ENCODE peak calls at places on chromosomes 13 and 19, in eight cellular contexts. W, A, S, G, D, Z, Y and X are unnamed samples.

GRCh38 chr19:58451358-58452101 is at the start of gene ZNF324B:
- DNase-seq in W (peak; percentile 97), A (peak; percentile 95), S (peak; percentile 98), G (peak; percentile 92), D (peak; percentile 99), Z (peak; percentile 98), Y (peak; percentile 95), X (peak; percentile 93)

GRCh38 chr13:35797244-35797643 is 320.8 kb upstream of the MAB21L1 start:
- DNase-seq in W (no peak), A (no peak), S (no peak), G (no peak), D (no peak), Z (no peak), Y (no peak), X (no peak)

GRCh38 chr19:40279120-40279551 is 6.0 kb downstream of the AKT2 start:
- DNase-seq in W (peak; percentile 37), A (peak; percentile 79), S (peak; percentile 76), G (no peak), D (no peak), Z (no peak), Y (peak; percentile 86), X (no peak)

GRCh38 chr13:97018029-97018819 is 23.9 kb upstream of the OXGR1 start:
- DNase-seq in W (peak; percentile 35), A (peak; percentile 75), S (no peak), G (peak; percentile 63), D (peak; percentile 75), Z (peak; percentile 47), Y (peak; percentile 75), X (peak; percentile 22)

GRCh38 chr19:56121180-56122167 is at the start of gene ZNF787:
- DNase-seq in W (peak; percentile 97), A (peak; percentile 99), S (peak; percentile 99), G (peak; percentile 94), D (peak; percentile 98), Z (peak; percentile 97), Y (peak; percentile 99), X (peak; percentile 99)

GRCh38 chr13:28161370-28161769 is 23.0 kb downstream of the PAN3 start:
- DNase-seq in W (peak; percentile 45), A (peak; percentile 26), S (no peak), G (peak; percentile 25), D (peak; percentile 91), Z (no peak), Y (peak; percentile 9), X (no peak)

GRCh38 chr13:19632915-19633339 is 532 bp upstream of the MPHOSPH8 start:
- DNase-seq in W (no peak), A (no peak), S (no peak), G (peak; percentile 2), D (no peak), Z (no peak), Y (no peak), X (no peak)

GRCh38 chr19:42478765-42479307 is 36.1 kb upstream of the CXCL17 start:
- DNase-seq in W (no peak), A (no peak), S (no peak), G (no peak), D (no peak), Z (no peak), Y (no peak), X (no peak)

GRCh38 chr13:32629313-32629712 is 43.1 kb downstream of the PDS5B start:
- DNase-seq in W (no peak), A (no peak), S (no peak), G (no peak), D (no peak), Z (no peak), Y (no peak), X (no peak)

GRCh38 chr19:45637890-45638667 is 1.1 kb downstream of the EML2 start:
- DNase-seq in W (peak; percentile 84), A (peak; percentile 83), S (no peak), G (peak; percentile 46), D (peak; percentile 63), Z (no peak), Y (peak; percentile 74), X (no peak)

GRCh38 chr13:33519561-33520479 is 234.3 kb upstream of the STARD13 start:
- DNase-seq in W (no peak), A (peak; percentile 84), S (no peak), G (peak; percentile 83), D (no peak), Z (no peak), Y (peak; percentile 80), X (no peak)

GRCh38 chr13:109517516-109517915 is 268.9 kb downstream of the IRS2 start:
- DNase-seq in W (no peak), A (peak; percentile 5), S (no peak), G (no peak), D (no peak), Z (no peak), Y (no peak), X (no peak)

GRCh38 chr13:32443111-32443510 is 15.2 kb upstream of the N4BP2L1 start:
- DNase-seq in W (no peak), A (peak; percentile 17), S (no peak), G (no peak), D (peak; percentile 46), Z (peak; percentile 60), Y (peak; percentile 19), X (no peak)

GRCh38 chr19:51194527-51195315 is 30.2 kb upstream of the CD33 start:
- DNase-seq in W (no peak), A (no peak), S (no peak), G (no peak), D (no peak), Z (peak; percentile 30), Y (no peak), X (no peak)

GRCh38 chr19:50796128-50796633 is 6.0 kb downstream of the ACP4 start:
- DNase-seq in W (no peak), A (no peak), S (no peak), G (no peak), D (peak; percentile 52), Z (peak; percentile 39), Y (no peak), X (no peak)

GRCh38 chr19:3526507-3527244 is 12.3 kb upstream of the TEKTIP1 start:
- DNase-seq in W (no peak), A (no peak), S (no peak), G (no peak), D (no peak), Z (no peak), Y (no peak), X (no peak)
- TF ChIP-seq CTCF in W (no peak), A (peak; percentile 7), S (no peak), G (peak; percentile 47), D (peak; percentile 41), Z (peak; percentile 17), Y (peak; percentile 18), X (peak; percentile 34)

DNA sequence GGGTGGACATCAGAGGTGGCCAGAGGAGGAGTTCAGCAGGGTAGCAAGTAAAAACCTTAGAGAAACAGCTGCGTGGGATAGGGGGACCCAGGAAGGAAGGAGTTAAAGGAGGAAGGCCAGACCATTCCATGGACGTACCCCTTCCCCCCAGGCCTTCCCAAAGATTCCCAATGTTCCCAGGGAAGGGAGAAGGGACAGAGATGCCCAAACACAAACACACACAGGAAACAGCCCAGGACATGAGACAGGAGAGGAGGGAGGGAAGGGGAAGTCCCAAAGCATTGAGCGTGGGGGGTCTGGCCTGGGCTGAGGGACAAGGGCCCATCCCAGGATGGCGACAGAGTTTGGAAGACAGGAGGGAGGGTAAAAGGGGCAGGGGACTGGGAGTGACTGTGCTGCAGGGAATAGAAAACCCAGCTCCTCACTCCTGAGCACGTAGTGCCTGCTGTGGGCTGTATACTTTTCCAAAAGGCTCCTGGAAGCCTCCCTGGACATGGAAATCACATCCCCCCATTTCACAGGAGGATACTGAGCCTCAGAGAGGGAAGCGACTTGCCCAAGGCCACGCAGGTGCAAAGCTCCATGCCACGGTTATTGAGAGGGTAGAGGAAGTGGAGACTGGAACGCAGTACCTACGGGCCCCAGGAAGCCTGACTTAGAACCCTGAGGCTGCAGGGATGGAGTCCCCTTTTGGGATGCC is 1.1 kb downstream of the SYDE1 start:
- DNase-seq in W (no peak), A (peak; percentile 21), S (no peak), G (no peak), D (peak; percentile 55), Z (no peak), Y (no peak), X (no peak)
- TF ChIP-seq CTCF in W (no peak), A (no peak), S (no peak), G (no peak), D (no peak), Z (no peak), Y (no peak), X (no peak)

GRCh38 chr13:94224670-94225069 is 254.8 kb downstream of the DCT start:
- DNase-seq in W (no peak), A (no peak), S (no peak), G (no peak), D (peak; percentile 26), Z (no peak), Y (no peak), X (no peak)
- TF ChIP-seq CTCF in W (no peak), A (no peak), S (no peak), G (no peak), D (peak; percentile 51), Z (no peak), Y (no peak), X (no peak)

GRCh38 chr13:68888832-68889231 is 1218.8 kb upstream of the ATXN8OS start:
- DNase-seq in W (no peak), A (no peak), S (no peak), G (no peak), D (no peak), Z (no peak), Y (no peak), X (no peak)
- TF ChIP-seq CTCF in W (no peak), A (no peak), S (no peak), G (no peak), D (no peak), Z (no peak), Y (no peak), X (no peak)

DNA sequence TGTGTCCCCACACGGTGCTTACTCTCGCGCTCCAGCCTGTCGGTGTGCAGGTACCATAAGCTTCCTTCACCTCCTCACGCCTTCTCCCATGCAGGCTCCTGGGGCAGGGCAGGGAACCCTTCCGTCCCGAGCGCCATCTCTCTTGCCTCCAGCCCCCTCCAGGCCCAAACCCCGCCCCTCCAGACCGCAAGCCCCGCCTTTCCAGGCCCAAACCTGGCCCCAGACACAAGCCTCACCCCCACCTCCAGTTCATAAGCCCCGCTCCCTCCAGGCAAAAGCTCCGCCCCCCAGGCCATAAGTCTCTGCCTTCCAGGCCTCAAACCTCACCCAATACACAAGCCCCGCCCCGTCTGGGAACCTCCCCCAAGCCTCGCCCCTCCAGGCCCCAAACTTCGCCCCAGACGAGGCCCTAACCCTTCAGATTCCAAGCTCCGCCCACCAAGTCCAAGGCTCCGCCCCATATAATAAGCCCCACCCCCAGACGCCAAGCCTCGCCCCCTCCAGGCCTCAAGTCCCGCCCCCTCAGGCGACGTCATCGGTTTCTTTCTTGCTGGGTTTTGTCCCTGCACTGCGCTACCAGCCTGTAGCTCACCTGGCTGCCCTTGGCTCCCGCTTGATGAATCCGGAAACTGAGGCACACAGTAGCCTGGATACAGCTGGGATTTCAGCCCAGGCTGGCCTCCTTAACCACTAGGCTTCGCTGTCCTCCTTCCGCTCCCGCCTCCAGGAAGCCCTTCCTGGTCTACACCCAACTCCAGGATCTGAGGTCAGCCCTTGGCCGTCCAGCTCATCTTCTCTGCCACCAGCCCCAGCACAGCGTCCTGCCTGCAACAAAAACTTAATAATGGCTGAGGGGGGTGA is 16.1 kb downstream of the MKNK2 start:
- DNase-seq in W (peak; percentile 91), A (peak; percentile 67), S (no peak), G (no peak), D (peak; percentile 100), Z (peak; percentile 87), Y (peak; percentile 51), X (no peak)
- TF ChIP-seq CTCF in W (no peak), A (no peak), S (no peak), G (no peak), D (no peak), Z (no peak), Y (no peak), X (no peak)